ENCODE peak calls at places on chromosome X, in six cellular contexts. One of them, this sample, is unnamed. For H3K4me1, the result is how much of the 10 kb centered on the place peaks cover.

GRCh38 chrX:68396953-68397352 is 36.3 kb downstream of the OPHN1 start:
- DNase-seq in thoracic aorta: no peak
- DNase-seq in CD8-positive, alpha-beta T cell: no peak
- DNase-seq in CD4-positive, alpha-beta memory T cell: no peak
- DNase-seq in mesendoderm: peak
- DNase-seq in OCI-LY7: no peak
- DNase-seq in this sample: no peak

GRCh38 chrX:136397001-136397400 is 90.7 kb upstream of the BRS3 start:
- DNase-seq in mesendoderm: peak
- DNase-seq in thoracic aorta: no peak
- DNase-seq in CD8-positive, alpha-beta T cell: no peak
- DNase-seq in OCI-LY7: no peak
- DNase-seq in CD4-positive, alpha-beta memory T cell: no peak
- DNase-seq in this sample: no peak

GRCh38 chrX:115036029-115036428 is 18.6 kb upstream of the IL13RA2 start:
- DNase-seq in OCI-LY7: no peak
- DNase-seq in mesendoderm: no peak
- DNase-seq in CD4-positive, alpha-beta memory T cell: no peak
- DNase-seq in CD8-positive, alpha-beta T cell: no peak
- DNase-seq in thoracic aorta: no peak
- DNase-seq in this sample: no peak

GRCh38 chrX:2487366-2487765 is 13.4 kb downstream of the DHRSX start:
- DNase-seq in OCI-LY7: no peak
- DNase-seq in CD4-positive, alpha-beta memory T cell: no peak
- DNase-seq in mesendoderm: no peak
- DNase-seq in CD8-positive, alpha-beta T cell: no peak
- DNase-seq in thoracic aorta: no peak
- DNase-seq in this sample: no peak

GRCh38 chrX:39957816-39958561 is 139.8 kb downstream of the BCOR start:
- DNase-seq in CD4-positive, alpha-beta memory T cell: no peak
- DNase-seq in thoracic aorta: no peak
- DNase-seq in CD8-positive, alpha-beta T cell: no peak
- DNase-seq in mesendoderm: no peak
- DNase-seq in OCI-LY7: no peak
- DNase-seq in this sample: no peak

GRCh38 chrX:53190363-53190960 is 34.5 kb downstream of the KDM5C start:
- DNase-seq in CD8-positive, alpha-beta T cell: no peak
- DNase-seq in mesendoderm: peak
- DNase-seq in thoracic aorta: no peak
- DNase-seq in OCI-LY7: peak
- DNase-seq in CD4-positive, alpha-beta memory T cell: no peak
- DNase-seq in this sample: peak

GRCh38 chrX:14032383-14032782 is 2.7 kb upstream of the GEMIN8 start:
- DNase-seq in mesendoderm: peak
- DNase-seq in thoracic aorta: no peak
- DNase-seq in CD8-positive, alpha-beta T cell: peak
- DNase-seq in CD4-positive, alpha-beta memory T cell: peak
- DNase-seq in OCI-LY7: peak
- DNase-seq in this sample: peak

GRCh38 chrX:124263743-124264142 is 68.7 kb upstream of the TEX13D start:
- DNase-seq in OCI-LY7: no peak
- DNase-seq in thoracic aorta: no peak
- DNase-seq in CD8-positive, alpha-beta T cell: no peak
- DNase-seq in CD4-positive, alpha-beta memory T cell: no peak
- DNase-seq in mesendoderm: no peak
- DNase-seq in this sample: no peak

GRCh38 chrX:40340116-40340515 is 240.7 kb upstream of the ATP6AP2 start:
- DNase-seq in OCI-LY7: no peak
- DNase-seq in CD8-positive, alpha-beta T cell: no peak
- DNase-seq in mesendoderm: no peak
- DNase-seq in CD4-positive, alpha-beta memory T cell: no peak
- DNase-seq in thoracic aorta: no peak
- DNase-seq in this sample: no peak

GRCh38 chrX:154383359-154384283 is 4.5 kb downstream of the EMD start:
- DNase-seq in thoracic aorta: no peak
- DNase-seq in OCI-LY7: no peak
- DNase-seq in CD8-positive, alpha-beta T cell: no peak
- DNase-seq in CD4-positive, alpha-beta memory T cell: no peak
- DNase-seq in mesendoderm: no peak
- DNase-seq in this sample: no peak

GRCh38 chrX:2967998-2968909 is 38.1 kb upstream of the ARSH start:
- DNase-seq in CD8-positive, alpha-beta T cell: no peak
- DNase-seq in CD4-positive, alpha-beta memory T cell: no peak
- DNase-seq in thoracic aorta: no peak
- DNase-seq in OCI-LY7: no peak
- DNase-seq in mesendoderm: no peak
- DNase-seq in this sample: no peak

GRCh38 chrX:77668391-77669237 is 117.4 kb downstream of the ATRX start:
- DNase-seq in CD8-positive, alpha-beta T cell: no peak
- DNase-seq in mesendoderm: no peak
- DNase-seq in CD4-positive, alpha-beta memory T cell: no peak
- DNase-seq in thoracic aorta: no peak
- DNase-seq in OCI-LY7: no peak
- DNase-seq in this sample: no peak

GRCh38 chrX:151921292-151921691 is 8.6 kb downstream of the MAGEA4 start:
- DNase-seq in CD4-positive, alpha-beta memory T cell: no peak
- DNase-seq in CD8-positive, alpha-beta T cell: no peak
- DNase-seq in OCI-LY7: no peak
- DNase-seq in mesendoderm: no peak
- DNase-seq in thoracic aorta: no peak
- DNase-seq in this sample: no peak

GRCh38 chrX:10457092-10457491 is 163.3 kb downstream of the MID1 start:
- DNase-seq in OCI-LY7: no peak
- DNase-seq in CD8-positive, alpha-beta T cell: no peak
- DNase-seq in mesendoderm: no peak
- DNase-seq in thoracic aorta: no peak
- DNase-seq in CD4-positive, alpha-beta memory T cell: no peak
- DNase-seq in this sample: no peak

GRCh38 chrX:70183091-70183490 is 5.8 kb downstream of the DGAT2L6 start:
- DNase-seq in CD4-positive, alpha-beta memory T cell: no peak
- DNase-seq in mesendoderm: no peak
- DNase-seq in thoracic aorta: no peak
- DNase-seq in OCI-LY7: no peak
- DNase-seq in CD8-positive, alpha-beta T cell: no peak
- DNase-seq in this sample: no peak

GRCh38 chrX:139483721-139484120 is 46.8 kb upstream of the F9 start:
- DNase-seq in CD4-positive, alpha-beta memory T cell: no peak
- DNase-seq in CD8-positive, alpha-beta T cell: no peak
- DNase-seq in OCI-LY7: no peak
- DNase-seq in mesendoderm: no peak
- DNase-seq in thoracic aorta: no peak
- DNase-seq in this sample: no peak

GRCh38 chrX:133005038-133005437 is 46.6 kb upstream of the HS6ST2 start:
- DNase-seq in thoracic aorta: no peak
- DNase-seq in CD4-positive, alpha-beta memory T cell: no peak
- DNase-seq in mesendoderm: peak
- DNase-seq in OCI-LY7: peak
- DNase-seq in CD8-positive, alpha-beta T cell: no peak
- DNase-seq in this sample: peak

GRCh38 chrX:17581650-17582049 is 155.6 kb upstream of the SCML1 start:
- DNase-seq in CD4-positive, alpha-beta memory T cell: no peak
- DNase-seq in OCI-LY7: no peak
- DNase-seq in mesendoderm: no peak
- DNase-seq in CD8-positive, alpha-beta T cell: no peak
- DNase-seq in thoracic aorta: no peak
- DNase-seq in this sample: no peak

GRCh38 chrX:97016106-97016505 is 132.4 kb downstream of the RPA4 start:
- DNase-seq in thoracic aorta: no peak
- DNase-seq in CD4-positive, alpha-beta memory T cell: no peak
- DNase-seq in CD8-positive, alpha-beta T cell: no peak
- DNase-seq in mesendoderm: no peak
- DNase-seq in OCI-LY7: no peak
- DNase-seq in this sample: no peak

GRCh38 chrX:63656871-63657580 is 128.0 kb downstream of the ARHGEF9 start:
- DNase-seq in CD8-positive, alpha-beta T cell: no peak
- DNase-seq in mesendoderm: peak
- DNase-seq in OCI-LY7: no peak
- DNase-seq in CD4-positive, alpha-beta memory T cell: no peak
- DNase-seq in thoracic aorta: no peak
- DNase-seq in this sample: no peak

GRCh38 chrX:24153796-24154189 is 4.3 kb downstream of the ZFX start:
- DNase-seq in CD8-positive, alpha-beta T cell: no peak
- DNase-seq in mesendoderm: no peak
- DNase-seq in CD4-positive, alpha-beta memory T cell: no peak
- DNase-seq in OCI-LY7: no peak
- DNase-seq in thoracic aorta: no peak
- DNase-seq in this sample: no peak

GRCh38 chrX:21781525-21781924 is 23.6 kb upstream of the SMPX start:
- DNase-seq in OCI-LY7: no peak
- DNase-seq in CD8-positive, alpha-beta T cell: no peak
- DNase-seq in CD4-positive, alpha-beta memory T cell: no peak
- DNase-seq in thoracic aorta: no peak
- DNase-seq in mesendoderm: no peak
- DNase-seq in this sample: no peak

DNA sequence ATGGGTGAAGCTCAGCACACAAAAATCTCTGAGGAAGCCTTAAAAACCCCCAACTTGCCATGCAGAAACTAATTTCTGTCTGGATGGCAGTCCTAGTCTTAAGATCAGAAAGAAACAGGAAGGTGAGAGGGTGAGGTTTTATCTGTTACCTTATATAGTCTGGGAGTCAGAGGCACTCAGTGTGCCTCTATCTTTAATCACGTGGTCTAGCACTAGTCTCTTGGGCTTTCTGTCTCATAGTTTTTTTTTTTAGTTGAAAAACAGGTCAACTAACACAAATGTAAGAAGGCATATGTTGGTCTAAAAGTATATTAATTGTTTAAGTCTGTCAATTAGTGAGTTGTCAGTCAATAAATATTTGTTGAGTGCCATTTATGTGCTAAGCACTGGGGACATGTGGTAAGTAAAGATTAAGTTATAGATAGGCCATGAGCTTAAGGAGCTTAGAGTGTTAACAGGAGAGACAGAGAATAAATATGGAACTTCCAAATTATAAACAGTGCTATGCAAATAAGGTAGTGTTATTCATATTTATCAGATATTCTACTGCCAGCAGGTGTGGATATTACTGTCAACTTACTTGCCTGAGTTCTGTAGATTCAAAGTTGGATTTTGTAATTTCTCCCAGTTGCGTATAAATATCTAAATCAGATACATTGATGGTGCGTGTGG is 6.9 kb downstream of the CYBB start:
- DNase-seq in OCI-LY7: peak
- DNase-seq in mesendoderm: no peak
- DNase-seq in thoracic aorta: no peak
- DNase-seq in CD4-positive, alpha-beta memory T cell: peak
- DNase-seq in CD8-positive, alpha-beta T cell: no peak
- DNase-seq in this sample: no peak
- H3K4me3 ChIP-seq in OCI-LY7: peak
- H3K4me3 ChIP-seq in mesendoderm: no peak
- H3K4me3 ChIP-seq in thoracic aorta: no peak
- H3K4me3 ChIP-seq in CD4-positive, alpha-beta memory T cell: no peak
- H3K4me3 ChIP-seq in CD8-positive, alpha-beta T cell: no peak
- H3K4me3 ChIP-seq in this sample: no peak

GRCh38 chrX:107716045-107716684 is 59.4 kb downstream of the TSC22D3 start:
- DNase-seq in OCI-LY7: peak
- DNase-seq in thoracic aorta: no peak
- DNase-seq in mesendoderm: peak
- DNase-seq in CD8-positive, alpha-beta T cell: peak
- DNase-seq in CD4-positive, alpha-beta memory T cell: no peak
- DNase-seq in this sample: no peak

GRCh38 chrX:107716816-107717700 is 58.5 kb downstream of the TSC22D3 start:
- DNase-seq in CD8-positive, alpha-beta T cell: peak
- DNase-seq in CD4-positive, alpha-beta memory T cell: peak
- DNase-seq in mesendoderm: peak
- DNase-seq in OCI-LY7: peak
- DNase-seq in thoracic aorta: peak
- DNase-seq in this sample: peak

GRCh38 chrX:107714196-107714811 is 61.3 kb downstream of the TSC22D3 start:
- DNase-seq in CD4-positive, alpha-beta memory T cell: peak
- DNase-seq in thoracic aorta: no peak
- DNase-seq in OCI-LY7: no peak
- DNase-seq in mesendoderm: no peak
- DNase-seq in CD8-positive, alpha-beta T cell: no peak
- DNase-seq in this sample: no peak

GRCh38 chrX:107713205-107714195 is 62.1 kb downstream of the TSC22D3 start:
- DNase-seq in OCI-LY7: no peak
- DNase-seq in thoracic aorta: no peak
- DNase-seq in CD8-positive, alpha-beta T cell: no peak
- DNase-seq in CD4-positive, alpha-beta memory T cell: peak
- DNase-seq in mesendoderm: no peak
- DNase-seq in this sample: no peak

GRCh38 chrX:107715331-107716044 is 60.1 kb downstream of the TSC22D3 start:
- DNase-seq in CD8-positive, alpha-beta T cell: no peak
- DNase-seq in OCI-LY7: peak
- DNase-seq in CD4-positive, alpha-beta memory T cell: peak
- DNase-seq in thoracic aorta: no peak
- DNase-seq in mesendoderm: no peak
- DNase-seq in this sample: no peak
- H3K4me1 ChIP-seq in CD8-positive, alpha-beta T cell: half or more
- H3K4me1 ChIP-seq in OCI-LY7: half or more
- H3K4me1 ChIP-seq in CD4-positive, alpha-beta memory T cell: half or more
- H3K4me1 ChIP-seq in thoracic aorta: under half
- H3K4me1 ChIP-seq in mesendoderm: under half
- H3K4me1 ChIP-seq in this sample: under half

DNA sequence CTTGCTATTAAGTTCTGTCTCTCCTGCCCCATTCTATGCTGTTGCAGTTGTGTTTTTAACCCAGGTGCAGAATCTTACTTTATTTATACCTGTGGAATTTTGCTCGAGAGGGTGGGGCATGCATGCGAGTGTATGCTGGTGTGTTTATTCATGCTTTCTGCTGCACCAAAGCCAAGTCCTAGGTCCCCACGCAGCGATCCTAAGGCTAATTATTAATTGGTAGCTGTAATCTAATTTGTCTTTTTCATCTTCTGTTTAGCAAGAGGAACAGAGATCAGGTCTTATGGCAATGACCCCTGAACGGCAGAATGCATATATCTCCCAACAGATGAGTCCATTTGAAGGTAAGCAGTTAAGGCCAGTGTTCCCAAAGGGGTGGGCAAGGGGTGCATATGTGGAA is 58.7 kb upstream of the MTM1 start:
- DNase-seq in CD4-positive, alpha-beta memory T cell: no peak
- DNase-seq in OCI-LY7: no peak
- DNase-seq in mesendoderm: no peak
- DNase-seq in CD8-positive, alpha-beta T cell: no peak
- DNase-seq in thoracic aorta: no peak
- DNase-seq in this sample: no peak
- H3K4me3 ChIP-seq in CD4-positive, alpha-beta memory T cell: no peak
- H3K4me3 ChIP-seq in OCI-LY7: no peak
- H3K4me3 ChIP-seq in mesendoderm: no peak
- H3K4me3 ChIP-seq in CD8-positive, alpha-beta T cell: no peak
- H3K4me3 ChIP-seq in thoracic aorta: no peak
- H3K4me3 ChIP-seq in this sample: no peak

DNA sequence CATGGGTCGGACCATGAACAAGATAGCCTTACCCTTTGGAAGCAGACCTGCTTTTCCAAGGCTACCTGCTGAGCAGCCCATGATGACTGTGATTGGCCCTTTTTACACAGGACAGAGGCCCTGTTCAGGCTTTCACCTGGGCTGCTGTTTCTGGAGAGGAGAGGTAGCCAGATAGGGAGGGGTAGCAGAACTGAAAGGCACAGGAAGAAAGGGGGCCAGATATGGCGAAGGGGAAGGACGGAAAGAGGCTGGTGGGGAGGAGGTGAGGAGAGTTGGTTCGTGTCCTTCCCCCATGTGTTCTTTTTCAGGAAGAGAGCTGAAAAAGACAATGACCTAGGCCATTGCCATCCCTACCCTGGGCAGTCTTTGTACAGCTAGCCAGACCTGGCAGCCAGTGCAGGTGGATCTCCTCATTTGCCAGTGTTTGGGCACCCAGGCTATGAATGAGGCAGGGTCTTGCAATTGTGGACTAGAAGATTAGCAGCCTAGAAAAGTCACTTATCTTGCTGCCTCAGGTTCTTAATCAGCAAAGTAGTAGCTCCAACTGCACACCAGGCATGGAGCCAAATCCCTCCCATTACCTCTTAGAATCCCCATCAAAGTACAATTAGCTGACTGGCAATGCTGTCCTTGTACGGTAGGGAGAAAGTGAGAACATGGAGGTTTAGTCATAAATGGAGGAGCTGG is 139.6 kb downstream of the AMMECR1 start:
- DNase-seq in CD4-positive, alpha-beta memory T cell: no peak
- DNase-seq in mesendoderm: no peak
- DNase-seq in thoracic aorta: no peak
- DNase-seq in OCI-LY7: no peak
- DNase-seq in CD8-positive, alpha-beta T cell: no peak
- DNase-seq in this sample: no peak
- H3K4me1 ChIP-seq in CD4-positive, alpha-beta memory T cell: under half
- H3K4me1 ChIP-seq in mesendoderm: under half
- H3K4me1 ChIP-seq in thoracic aorta: under half
- H3K4me1 ChIP-seq in OCI-LY7: under half
- H3K4me1 ChIP-seq in CD8-positive, alpha-beta T cell: under half
- H3K4me1 ChIP-seq in this sample: under half

This sample was measured in HAP-1.